ENCODE peak calls at places on chromosomes 16 and 17, in four cellular contexts. B is D341Med; U is activated T-cell treated with anti-CD3 and anti-CD28 coated beads, Interleukin-2, amount 50 U/mL, for 4 hours; Q is heart left ventricle. L is an unnamed sample.
A peak's percentile ranks its signal among the peaks of the same experiment; 100 is the strongest.

GRCh38 chr16:4081035-4081434 is 35.2 kb downstream of the ADCY9 start:
- DNase-seq in B (no peak), U (no peak), Q (no peak), L (no peak)

GRCh38 chr16:14289692-14290340 is 218.7 kb downstream of the MRTFB start:
- DNase-seq in B (peak; percentile 61), U (no peak), Q (no peak), L (peak; percentile 51)

GRCh38 chr16:75305364-75306101 is 54.1 kb upstream of the BCAR1 start:
- DNase-seq in B (peak; percentile 51), U (peak; percentile 30), Q (peak; percentile 71), L (peak; percentile 72)

GRCh38 chr16:67820608-67821259 is 14.0 kb downstream of the TSNAXIP1 start:
- DNase-seq in B (no peak), U (no peak), Q (no peak), L (no peak)

GRCh38 chr17:49848739-49849138 is 870 bp upstream of the TAC4 start:
- DNase-seq in B (no peak), U (no peak), Q (no peak), L (no peak)

GRCh38 chr17:78921437-78921971 is 3.7 kb downstream of the TIMP2 start:
- DNase-seq in B (no peak), U (no peak), Q (peak; percentile 80), L (no peak)

GRCh38 chr17:75826561-75827290 is 17.5 kb downstream of the UNC13D start:
- DNase-seq in B (no peak), U (no peak), Q (no peak), L (no peak)

GRCh38 chr17:32913593-32913992 is 14.4 kb upstream of the TMEM98 start:
- DNase-seq in B (no peak), U (no peak), Q (no peak), L (no peak)

GRCh38 chr16:16139806-16140205 is 83.5 kb downstream of the ABCC6 start:
- DNase-seq in B (no peak), U (no peak), Q (no peak), L (no peak)